ENCODE peak calls at places on chromosome 2, in nine cellular contexts. S is Panc1; C is spleen; G is prostate gland; J is PC-9; O is adrenal gland; K is HCT116; I is CD8-positive, alpha-beta memory T cell; Q is suprapubic skin. A is an unnamed sample.

GRCh38 chr2:1653956-1654695 is 90.2 kb downstream of the PXDN start:
- DNase-seq in I (no peak), G (no peak), C (no peak), J (no peak), Q (no peak), S (no peak), O (no peak), K (no peak), A (no peak)

GRCh38 chr2:229314117-229314516 is 43.0 kb upstream of the PID1 start:
- DNase-seq in K (no peak), G (no peak), I (no peak), Q (no peak), J (no peak), C (no peak), S (no peak), O (no peak), A (no peak)

GRCh38 chr2:191296083-191297006 is 51.1 kb downstream of the MYO1B start:
- DNase-seq in O (no peak), S (no peak), Q (no peak), J (no peak), I (no peak), C (no peak), G (no peak), K (no peak), A (no peak)

GRCh38 chr2:61419129-61419528 is 51.8 kb downstream of the USP34 start:
- DNase-seq in Q (peak; percentile 38), K (no peak), J (no peak), G (no peak), I (no peak), O (no peak), S (no peak), C (no peak), A (no peak)

GRCh38 chr2:191696001-191696400 is 18.1 kb downstream of the NABP1 start:
- DNase-seq in Q (no peak), J (no peak), K (no peak), I (no peak), O (peak; percentile 70), G (no peak), C (no peak), S (no peak), A (no peak)

GRCh38 chr2:135840601-135841000 is 3.6 kb upstream of the LCT start:
- DNase-seq in Q (no peak), G (no peak), K (no peak), J (no peak), O (no peak), I (no peak), C (no peak), S (no peak), A (no peak)

GRCh38 chr2:128304715-128305554 is 13.7 kb downstream of the HS6ST1 start:
- DNase-seq in J (peak; percentile 95), C (peak; percentile 73), K (peak; percentile 72), I (no peak), G (peak; percentile 96), Q (no peak), O (peak; percentile 96), S (no peak), A (no peak)

GRCh38 chr2:72185166-72185565 is 37.5 kb upstream of the CYP26B1 start:
- DNase-seq in J (no peak), S (no peak), K (no peak), G (no peak), I (no peak), C (no peak), Q (no peak), O (no peak), A (no peak)

GRCh38 chr2:157903626-157904025 is 27.5 kb upstream of the ACVR1 start:
- DNase-seq in G (no peak), K (no peak), C (no peak), I (no peak), Q (no peak), J (no peak), S (no peak), O (no peak), A (no peak)

GRCh38 chr2:228224410-228224809 is 42.9 kb upstream of the SPHKAP start:
- DNase-seq in Q (no peak), I (no peak), G (no peak), J (no peak), K (no peak), O (no peak), C (no peak), S (no peak), A (no peak)

GRCh38 chr2:26384183-26384582 is 17.5 kb upstream of the DRC1 start:
- DNase-seq in K (no peak), O (no peak), S (no peak), Q (no peak), J (no peak), I (no peak), C (no peak), G (no peak), A (no peak)
- H3K4me3 ChIP-seq in K (no peak overlapping the region), O (no peak overlapping the region), S (no peak overlapping the region), Q (no peak overlapping the region), J (no peak overlapping the region), I (no peak overlapping the region), C (no peak overlapping the region), G (no peak overlapping the region), A (no peak overlapping the region)

GRCh38 chr2:118990757-118991545 is 49.0 kb downstream of the MARCO start:
- DNase-seq in Q (peak; percentile 65), C (no peak), K (no peak), S (no peak), I (no peak), O (no peak), G (no peak), J (no peak), A (no peak)
- H3K27ac ChIP-seq in Q (no peak overlapping the region), C (no peak overlapping the region), K (no peak overlapping the region), S (no peak overlapping the region), I (no peak overlapping the region), O (no peak overlapping the region), G (no peak overlapping the region), J (peak overlapping the region; percentile 82), A (no peak overlapping the region)

GRCh38 chr2:68756178-68756577 is 21.6 kb downstream of the ARHGAP25 start:
- DNase-seq in J (no peak), O (no peak), C (no peak), G (no peak), I (no peak), Q (no peak), K (no peak), S (no peak), A (no peak)
- H3K4me3 ChIP-seq in J (no peak overlapping the region), O (no peak overlapping the region), C (no peak overlapping the region), G (no peak overlapping the region), I (peak overlapping the region; percentile 6), Q (no peak overlapping the region), K (no peak overlapping the region), S (no peak overlapping the region), A (no peak overlapping the region)

GRCh38 chr2:200786423-200786822 is 25.3 kb upstream of the BZW1 start:
- DNase-seq in K (no peak), J (no peak), Q (no peak), G (no peak), O (no peak), S (no peak), I (no peak), C (no peak), A (no peak)
- H3K27ac ChIP-seq in K (peak overlapping the region; percentile 21), J (peak overlapping the region; percentile 99), Q (no peak overlapping the region), G (peak overlapping the region; percentile 13), O (peak overlapping the region; percentile 78), S (peak overlapping the region; percentile 48), I (no peak overlapping the region), C (no peak overlapping the region), A (peak overlapping the region; percentile 89)

GRCh38 chr2:219697811-219698683 is 70.6 kb downstream of the SLC4A3 start:
- DNase-seq in S (no peak), I (no peak), G (no peak), Q (no peak), O (no peak), K (no peak), J (no peak), C (no peak), A (no peak)
- H3K4me3 ChIP-seq in S (no peak overlapping the region), I (no peak overlapping the region), G (no peak overlapping the region), Q (no peak overlapping the region), O (no peak overlapping the region), K (peak overlapping the region; percentile 27), J (no peak overlapping the region), C (no peak overlapping the region), A (no peak overlapping the region)

GRCh38 chr2:47064076-47064475 is 91.0 kb downstream of the STPG4 start:
- DNase-seq in G (no peak), K (no peak), J (no peak), I (no peak), Q (no peak), C (no peak), S (no peak), O (no peak), A (no peak)
- H3K27ac ChIP-seq in G (no peak overlapping the region), K (no peak overlapping the region), J (peak overlapping the region; percentile 18), I (no peak overlapping the region), Q (no peak overlapping the region), C (peak overlapping the region; percentile 27), S (peak overlapping the region; percentile 57), O (no peak overlapping the region), A (peak overlapping the region; percentile 57)

DNA sequence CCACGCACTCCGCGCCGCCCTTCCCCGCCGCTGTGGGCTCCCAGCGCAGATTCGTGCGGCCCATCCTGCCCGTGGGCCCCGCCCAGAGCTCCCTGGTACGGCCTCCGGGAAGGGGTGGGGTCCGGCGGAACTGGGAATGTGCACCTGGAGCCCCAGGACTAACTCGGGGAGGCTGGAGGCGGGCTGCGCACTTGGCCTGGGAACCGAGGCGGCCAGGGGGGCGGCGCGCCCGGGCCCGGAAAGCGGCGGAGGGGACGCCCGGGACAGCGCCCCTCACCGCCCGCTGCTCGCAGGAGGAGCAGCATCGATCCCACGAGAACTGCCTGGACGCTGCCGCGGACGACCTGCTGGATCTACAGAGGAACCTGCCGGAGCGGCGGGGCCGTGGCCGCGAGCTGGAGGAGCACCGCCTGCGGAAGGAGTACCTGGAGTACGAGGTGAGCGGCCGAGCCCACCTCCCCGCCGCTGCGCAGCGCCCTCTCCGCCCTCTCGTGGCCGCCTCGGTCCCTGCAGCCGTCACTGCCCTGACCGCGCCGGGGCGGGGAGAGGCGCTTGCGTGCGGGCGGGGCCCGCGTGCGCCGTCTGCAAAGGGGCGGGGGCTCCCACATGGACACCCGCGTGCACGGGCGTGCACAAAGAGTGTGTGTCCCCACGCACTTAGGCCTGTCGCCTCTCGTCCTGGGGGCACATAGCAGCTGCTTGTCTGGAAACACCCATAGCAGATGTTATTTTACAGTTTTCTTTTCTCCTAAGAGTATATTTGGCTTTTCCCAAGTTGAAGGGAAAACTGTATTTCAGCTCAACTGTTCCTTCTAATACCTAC is 25.2 kb downstream of the PSD4 start:
- DNase-seq in J (peak; percentile 93), Q (peak; percentile 90), C (peak; percentile 96), K (peak; percentile 71), S (no peak), I (peak; percentile 74), G (peak; percentile 76), O (peak; percentile 84), A (no peak)
- H3K4me3 ChIP-seq in J (peak overlapping the region; percentile 67), Q (peak overlapping the region; percentile 76), C (peak overlapping the region; percentile 51), K (peak overlapping the region; percentile 69), S (peak overlapping the region; percentile 74), I (no peak overlapping the region), G (peak overlapping the region; percentile 56), O (peak overlapping the region; percentile 68), A (peak overlapping the region; percentile 66)